ENCODE peak calls at places on chromosomes 13 and 19, in five cellular contexts. R is SK-N-SH, L is K562, Z is GM12878, X is HepG2. H is an unnamed sample.

GRCh38 chr19:47274891-47275865 is 493 bp downstream of the INAFM1 start:
- DNase-seq in R (peak), L (no peak), Z (no peak), X (no peak), H (no peak)

GRCh38 chr19:45439569-45440258 is 16.0 kb upstream of the ERCC1 start:
- DNase-seq in R (peak), L (peak), Z (no peak), X (no peak), H (peak)

GRCh38 chr13:51801631-51802099 is 2.3 kb downstream of the DHRS12 start:
- DNase-seq in R (peak), L (no peak), Z (no peak), X (no peak), H (no peak)

GRCh38 chr13:20847298-20847697 is 55.2 kb downstream of the XPO4 start:
- DNase-seq in R (no peak), L (peak), Z (no peak), X (no peak), H (no peak)

GRCh38 chr19:47675271-47675670 is 38.0 kb upstream of the EHD2 start:
- DNase-seq in R (no peak), L (no peak), Z (no peak), X (no peak), H (no peak)

GRCh38 chr13:71879129-71879535 is 12.1 kb upstream of the DACH1 start:
- DNase-seq in R (peak), L (no peak), Z (no peak), X (peak), H (peak)

GRCh38 chr13:81142306-81142999 is 801.5 kb upstream of the SPRY2 start:
- DNase-seq in R (no peak), L (no peak), Z (no peak), X (no peak), H (no peak)

GRCh38 chr13:107734891-107735620 is 480.3 kb downstream of the LIG4 start:
- DNase-seq in R (no peak), L (no peak), Z (no peak), X (no peak), H (no peak)

GRCh38 chr13:105485061-105485460 is 1050.4 kb downstream of the EFNB2 start:
- DNase-seq in R (no peak), L (no peak), Z (no peak), X (no peak), H (no peak)

GRCh38 chr13:108933061-108933460 is 303.6 kb downstream of the MYO16 start:
- DNase-seq in R (no peak), L (no peak), Z (no peak), X (no peak), H (no peak)

DNA sequence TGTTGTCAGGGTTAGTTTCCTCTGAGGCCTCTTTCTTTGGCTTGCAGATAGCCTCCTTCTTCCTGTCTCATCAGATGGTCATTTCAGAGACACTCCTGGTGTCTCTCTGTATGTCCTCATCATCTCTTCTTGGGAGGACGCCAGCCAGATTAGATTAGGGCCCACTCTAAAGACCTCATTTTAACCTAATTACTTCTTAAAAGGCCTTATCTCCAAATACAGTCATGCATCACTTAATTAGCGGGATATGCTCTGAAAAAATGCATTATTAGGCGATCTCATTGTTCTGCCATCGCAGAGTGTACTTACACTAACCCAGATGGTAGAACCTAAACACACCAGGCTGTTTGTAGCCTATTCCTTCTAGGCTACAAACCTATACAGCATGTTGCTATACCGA is 89.0 kb downstream of the CDK8 start:
- DNase-seq in R (peak), L (no peak), Z (no peak), X (no peak), H (no peak)
- TF ChIP-seq GABPA in R (no peak), L (no peak), Z (no peak), X (no peak), H (no peak)

GRCh38 chr19:19663292-19664120 is at the start of gene ATP13A1:
- DNase-seq in R (peak), L (peak), Z (peak), X (peak), H (peak)
- TF ChIP-seq REST in R (no peak), L (peak), Z (no peak), X (no peak), H (no peak)

GRCh38 chr13:28229522-28229921 is 91.2 kb downstream of the PAN3 start:
- DNase-seq in R (no peak), L (no peak), Z (no peak), X (no peak), H (no peak)
- TF ChIP-seq GABPA in R (no peak), L (no peak), Z (no peak), X (no peak), H (no peak)

DNA sequence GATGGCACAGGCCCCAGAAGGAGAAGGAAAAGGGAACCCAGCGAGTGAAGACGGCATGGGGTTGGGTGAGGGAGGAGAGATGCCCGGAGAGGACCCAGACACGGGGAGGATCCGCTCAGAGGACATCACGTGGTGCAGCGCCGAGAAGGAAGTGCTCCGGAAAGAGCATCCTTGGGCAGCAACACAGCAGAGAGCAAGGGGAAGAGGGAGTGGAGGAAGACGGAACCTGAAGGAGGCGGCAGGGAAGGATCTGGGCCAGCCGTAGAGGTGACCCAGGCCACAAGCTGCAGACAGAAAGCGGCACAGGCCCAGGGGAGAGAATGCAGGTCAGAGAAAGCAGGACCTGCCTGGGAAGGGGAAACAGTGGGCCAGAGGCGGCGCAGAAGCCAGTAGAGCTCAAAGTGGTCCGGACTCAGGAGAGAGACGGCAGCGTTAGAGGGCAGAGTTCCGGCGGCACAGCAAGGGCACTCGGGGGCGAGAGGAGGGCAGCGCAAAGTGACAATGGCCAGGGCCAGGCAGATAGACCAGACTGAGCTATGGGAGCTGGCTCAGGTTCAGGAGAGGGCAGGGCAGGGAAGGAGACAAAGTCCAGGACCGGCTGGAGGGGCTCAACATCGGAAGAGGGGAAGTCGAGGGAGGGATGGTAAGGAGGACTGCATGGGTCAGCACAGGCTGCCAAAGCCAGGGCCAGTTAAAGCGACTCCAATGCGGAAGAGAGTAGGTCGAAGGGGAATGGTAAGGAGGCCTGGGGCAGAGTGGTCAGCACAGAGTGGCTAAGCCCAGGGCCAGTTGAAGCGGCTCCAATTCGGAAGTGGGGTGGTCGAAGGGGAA is 990 bp downstream of the PPP1R12C start:
- DNase-seq in R (peak), L (peak), Z (no peak), X (peak), H (peak)
- TF ChIP-seq REST in R (no peak), L (no peak), Z (no peak), X (no peak), H (no peak)

GRCh38 chr19:51185069-51185867 is 39.6 kb upstream of the CD33 start:
- DNase-seq in R (no peak), L (no peak), Z (no peak), X (no peak), H (no peak)
- TF ChIP-seq GABPA in R (no peak), L (no peak), Z (no peak), X (no peak), H (no peak)

GRCh38 chr19:2055871-2056809 is 5.1 kb upstream of the MKNK2 start:
- DNase-seq in R (peak), L (peak), Z (no peak), X (no peak), H (no peak)
- TF ChIP-seq REST in R (no peak), L (no peak), Z (no peak), X (no peak), H (no peak)

GRCh38 chr13:99614465-99614885 is 113.2 kb downstream of the TM9SF2 start:
- DNase-seq in R (peak), L (peak), Z (no peak), X (peak), H (peak)
- TF ChIP-seq GABPA in R (no peak), L (no peak), Z (no peak), X (no peak), H (no peak)

GRCh38 chr19:802497-802887 is 5.2 kb downstream of the PTBP1 start:
- DNase-seq in R (no peak), L (no peak), Z (no peak), X (no peak), H (no peak)
- TF ChIP-seq REST in R (no peak), L (no peak), Z (no peak), X (no peak), H (no peak)